ENCODE peak calls at places on chromosomes 7 and 10, in seven cellular contexts. O, F, C, Z, N, U and D are unnamed samples. For H3K4me1, the result is how much of the 10 kb centered on the place peaks cover.

GRCh38 chr7:135800560-135800959 is 51.9 kb upstream of the FAM180A start:
- DNase-seq in O (no peak), F (no peak), C (no peak), Z (no peak), N (peak), U (peak), D (no peak)

GRCh38 chr10:89556590-89556989 is 21.2 kb upstream of the SLC16A12 start:
- DNase-seq in O (no peak), F (no peak), C (no peak), Z (no peak), N (no peak), U (no peak), D (no peak)

GRCh38 chr10:80537086-80537704 is 507 bp upstream of the SH2D4B start:
- DNase-seq in O (no peak), F (no peak), C (peak), Z (no peak), N (no peak), U (no peak), D (no peak)

GRCh38 chr7:107045980-107046379 is 1.5 kb downstream of the PRKAR2B start:
- DNase-seq in O (no peak), F (no peak), C (no peak), Z (no peak), N (no peak), U (peak), D (no peak)

GRCh38 chr10:111511751-111512150 is 434.9 kb downstream of the ADRA2A start:
- DNase-seq in O (no peak), F (no peak), C (no peak), Z (no peak), N (no peak), U (no peak), D (no peak)

GRCh38 chr7:88835147-88835728 is 39.7 kb upstream of the TEX47 start:
- DNase-seq in O (peak), F (peak), C (peak), Z (peak), N (no peak), U (peak), D (peak)

GRCh38 chr10:49400365-49400764 is 4.5 kb upstream of the DRGX start:
- DNase-seq in O (no peak), F (no peak), C (no peak), Z (no peak), N (no peak), U (no peak), D (no peak)

GRCh38 chr7:120089968-120090367 is 183.0 kb upstream of the KCND2 start:
- DNase-seq in O (no peak), F (peak), C (peak), Z (peak), N (no peak), U (peak), D (no peak)

GRCh38 chr7:154909241-154910105 is 93.5 kb downstream of the PAXIP1 start:
- DNase-seq in O (no peak), F (no peak), C (no peak), Z (no peak), N (no peak), U (no peak), D (no peak)

GRCh38 chr10:121753726-121754476 is 155.7 kb upstream of the FGFR2 start:
- DNase-seq in O (peak), F (peak), C (peak), Z (no peak), N (no peak), U (no peak), D (no peak)

GRCh38 chr7:150950496-150951180 is 27.5 kb downstream of the KCNH2 start:
- DNase-seq in O (no peak), F (no peak), C (no peak), Z (no peak), N (no peak), U (no peak), D (no peak)

GRCh38 chr10:27661511-27662286 is 83.9 kb downstream of the MKX start:
- DNase-seq in O (no peak), F (no peak), C (no peak), Z (no peak), N (no peak), U (no peak), D (no peak)

DNA sequence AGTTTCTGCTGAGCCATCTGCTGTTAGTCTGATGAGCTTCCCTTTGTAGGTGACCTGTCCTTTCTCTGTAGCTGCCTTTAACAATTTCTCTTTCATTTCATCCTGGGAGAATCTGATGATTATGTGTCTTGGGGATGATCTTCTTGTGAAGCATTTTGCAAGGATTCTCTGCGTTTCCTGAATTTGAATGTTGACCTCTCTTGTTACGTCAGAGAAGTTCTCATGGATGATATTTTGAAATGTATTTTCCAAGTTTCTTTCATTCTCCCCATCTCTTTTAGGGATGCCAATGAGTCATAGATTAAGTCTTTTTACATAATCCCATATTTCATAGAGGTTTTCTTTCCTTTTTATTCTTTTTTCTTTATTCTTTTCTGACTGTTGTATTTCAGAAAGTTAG is 184.2 kb upstream of the BET1 start:
- DNase-seq in O (no peak), F (no peak), C (no peak), Z (no peak), N (no peak), U (no peak), D (no peak)
- H3K4me1 ChIP-seq in O (under half), F (under half), C (under half), Z (under half), N (under half), U (under half), D (under half)

GRCh38 chr7:156499247-156499881 is 141.2 kb upstream of the RNF32 start:
- DNase-seq in O (no peak), F (no peak), C (no peak), Z (no peak), N (no peak), U (no peak), D (no peak)

GRCh38 chr7:156504687-156505545 is 135.7 kb upstream of the RNF32 start:
- DNase-seq in O (no peak), F (no peak), C (no peak), Z (peak), N (peak), U (no peak), D (no peak)

GRCh38 chr7:156505876-156506275 is 134.7 kb upstream of the RNF32 start:
- DNase-seq in O (no peak), F (no peak), C (no peak), Z (no peak), N (no peak), U (no peak), D (no peak)

GRCh38 chr7:156504006-156504405 is 136.6 kb upstream of the RNF32 start:
- DNase-seq in O (no peak), F (no peak), C (no peak), Z (no peak), N (no peak), U (no peak), D (no peak)

GRCh38 chr7:156503195-156503594 is 137.4 kb upstream of the RNF32 start:
- DNase-seq in O (no peak), F (no peak), C (no peak), Z (no peak), N (no peak), U (peak), D (no peak)
- TF ChIP-seq YY1 in O (no peak), F (no peak), C (no peak), Z (no peak), N (no peak), U (no peak), D (no peak)

GRCh38 chr10:97543025-97543546 is 29.5 kb upstream of the ANKRD2 start:
- DNase-seq in O (no peak), F (peak), C (no peak), Z (peak), N (no peak), U (peak), D (no peak)
- H3K4me1 ChIP-seq in O (under half), F (half or more), C (half or more), Z (under half), N (under half), U (under half), D (under half)

GRCh38 chr10:84214046-84214572 is 11.2 kb downstream of the LRIT2 start:
- DNase-seq in O (no peak), F (no peak), C (no peak), Z (no peak), N (peak), U (no peak), D (no peak)

GRCh38 chr10:84221916-84222315 is 3.4 kb downstream of the LRIT2 start:
- DNase-seq in O (no peak), F (no peak), C (no peak), Z (no peak), N (no peak), U (no peak), D (no peak)

GRCh38 chr10:84214612-84215235 is 10.6 kb downstream of the LRIT2 start:
- DNase-seq in O (no peak), F (peak), C (peak), Z (peak), N (peak), U (peak), D (peak)

GRCh38 chr10:84216834-84217233 is 8.5 kb downstream of the LRIT2 start:
- DNase-seq in O (no peak), F (no peak), C (no peak), Z (no peak), N (no peak), U (no peak), D (no peak)

GRCh38 chr10:84217746-84218145 is 7.6 kb downstream of the LRIT2 start:
- DNase-seq in O (no peak), F (no peak), C (no peak), Z (no peak), N (no peak), U (no peak), D (no peak)
- TF ChIP-seq YY1 in O (no peak), F (no peak), C (no peak), Z (no peak), N (no peak), U (no peak), D (no peak)

GRCh38 chr7:77693830-77694583 is 2.3 kb upstream of the RSBN1L start:
- DNase-seq in O (no peak), F (no peak), C (no peak), Z (no peak), N (no peak), U (no peak), D (no peak)
- H3K4me1 ChIP-seq in O (under half), F (under half), C (under half), Z (half or more), N (under half), U (under half), D (under half)

GRCh38 chr7:45663167-45663921 is 89.2 kb downstream of the ADCY1 start:
- DNase-seq in O (no peak), F (peak), C (no peak), Z (peak), N (peak), U (peak), D (no peak)
- TF ChIP-seq YY1 in O (no peak), F (no peak), C (no peak), Z (no peak), N (no peak), U (no peak), D (no peak)